ENCODE peak calls at places on chromosomes 3 and 15, in nine cellular contexts. Y is dorsolateral prefrontal cortex, W is ovary, M is Calu3, I is AG04449, E is neural crest cell, P is lower lobe of right lung, R is GM13977, A is H1. K is an unnamed sample.

GRCh38 chr3:10155123-10155472 is 9.6 kb upstream of the IRAK2 start:
- DNase-seq in R (no peak), A (no peak), I (no peak), Y (no peak), M (no peak), W (no peak), E (no peak), P (no peak), K (no peak)

GRCh38 chr3:4865714-4866113 is 113.5 kb upstream of the BHLHE40 start:
- DNase-seq in W (no peak), A (no peak), E (no peak), I (no peak), P (no peak), R (no peak), Y (no peak), M (no peak), K (no peak)

GRCh38 chr3:119294402-119294888 is 262 bp downstream of the ARHGAP31 start:
- DNase-seq in M (peak; percentile 32), Y (no peak), A (peak; percentile 74), P (peak; percentile 86), E (peak; percentile 32), W (peak; percentile 64), I (no peak), R (peak; percentile 83), K (no peak)

GRCh38 chr15:38868326-38869114 is 303.9 kb upstream of the RASGRP1 start:
- DNase-seq in E (no peak), R (no peak), P (no peak), Y (no peak), W (no peak), M (peak; percentile 46), I (peak; percentile 74), A (no peak), K (no peak)

GRCh38 chr15:77347197-77347596 is 72.7 kb downstream of the PEAK1 start:
- DNase-seq in R (no peak), P (no peak), A (no peak), E (no peak), I (no peak), M (no peak), Y (no peak), W (no peak), K (no peak)

GRCh38 chr3:183487046-183487445 is 58.6 kb upstream of the MCF2L2 start:
- DNase-seq in A (peak; percentile 35), I (no peak), Y (no peak), W (no peak), E (no peak), R (no peak), M (no peak), P (no peak), K (no peak)

GRCh38 chr15:100201376-100202280 is 140.1 kb downstream of the ADAMTS17 start:
- DNase-seq in R (no peak), M (no peak), Y (no peak), W (peak; percentile 38), A (peak; percentile 37), I (no peak), E (no peak), P (no peak), K (peak; percentile 36)

GRCh38 chr3:149494022-149494758 is 19.7 kb downstream of the TM4SF4 start:
- DNase-seq in R (peak; percentile 44), W (peak; percentile 71), E (peak; percentile 80), I (no peak), Y (peak; percentile 62), M (peak; percentile 85), A (peak; percentile 88), P (peak; percentile 60), K (peak; percentile 40)

GRCh38 chr3:117454236-117454635 is 744.7 kb downstream of the TUSC7 start:
- DNase-seq in A (no peak), W (no peak), M (no peak), Y (no peak), E (no peak), R (no peak), P (no peak), I (no peak), K (no peak)

GRCh38 chr15:46900992-46901391 is 816.3 kb upstream of the SEMA6D start:
- DNase-seq in R (no peak), E (no peak), W (no peak), I (no peak), A (no peak), Y (no peak), P (no peak), M (no peak), K (no peak)

GRCh38 chr3:175585898-175586297 is 726.8 kb downstream of the NAALADL2 start:
- DNase-seq in R (no peak), I (no peak), M (no peak), P (no peak), A (no peak), W (no peak), E (no peak), Y (no peak), K (no peak)

GRCh38 chr3:183826448-183826847 is 1.1 kb upstream of the MAP6D1 start:
- DNase-seq in A (no peak), W (no peak), I (no peak), P (no peak), M (no peak), Y (no peak), R (no peak), E (no peak), K (no peak)

GRCh38 chr3:185825379-185825638 is 467 bp upstream of the IGF2BP2 start:
- DNase-seq in E (no peak), Y (no peak), P (no peak), R (no peak), A (no peak), I (no peak), W (no peak), M (no peak), K (no peak)

GRCh38 chr15:31537770-31538592 is 211.3 kb downstream of the KLF13 start:
- DNase-seq in W (no peak), R (no peak), E (no peak), A (peak; percentile 45), I (no peak), P (no peak), M (no peak), Y (no peak), K (no peak)

GRCh38 chr3:140216249-140216648 is 281.3 kb downstream of the CLSTN2 start:
- DNase-seq in E (no peak), R (peak; percentile 43), Y (no peak), P (no peak), A (no peak), M (peak; percentile 13), W (no peak), I (no peak), K (no peak)

GRCh38 chr15:40190591-40190990 is 29.7 kb downstream of the BUB1B start:
- DNase-seq in E (no peak), M (no peak), Y (no peak), R (no peak), W (no peak), P (no peak), A (no peak), I (no peak), K (no peak)

GRCh38 chr3:49867871-49868321 is 1.8 kb downstream of the CAMKV start:
- DNase-seq in Y (no peak), I (no peak), W (no peak), A (peak; percentile 86), M (no peak), R (no peak), P (no peak), E (peak; percentile 57), K (peak; percentile 62)

GRCh38 chr3:119340014-119340413 is 45.8 kb downstream of the ARHGAP31 start:
- DNase-seq in E (no peak), M (no peak), P (no peak), W (no peak), Y (no peak), R (no peak), A (no peak), I (no peak), K (no peak)

GRCh38 chr3:122691195-122691594 is 10.6 kb downstream of the PARP14 start:
- DNase-seq in A (no peak), I (no peak), M (no peak), Y (no peak), W (no peak), E (no peak), P (no peak), R (peak; percentile 21), K (no peak)
- TF ChIP-seq CTCF in A (no peak), I (no peak), M (no peak), Y (no peak), W (no peak), E (no peak), P (no peak), R (no peak), K (no peak)

DNA sequence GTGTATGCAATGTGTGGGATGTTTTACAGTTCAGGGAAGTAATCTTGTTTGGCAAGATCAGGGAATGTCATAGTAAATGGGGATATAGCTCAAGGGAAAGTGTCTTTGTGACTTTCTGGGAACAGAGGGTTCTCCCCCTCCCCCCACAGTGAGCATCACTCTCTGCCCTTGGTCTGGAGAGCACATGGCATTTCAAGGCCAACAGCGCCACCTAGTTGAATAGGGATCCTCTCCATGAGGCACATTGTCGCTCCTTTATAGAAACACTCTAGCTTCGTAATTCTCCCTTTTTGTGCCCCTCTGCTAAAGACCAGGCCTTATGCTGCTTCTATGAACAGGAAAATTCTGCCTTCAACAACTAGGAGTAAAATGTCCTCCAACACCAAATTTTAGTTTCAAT is 37.1 kb upstream of the ARNT2 start:
- DNase-seq in R (no peak), M (peak; percentile 11), Y (no peak), A (peak; percentile 69), I (no peak), P (no peak), W (no peak), E (peak; percentile 12), K (no peak)
- TF ChIP-seq CTCF in R (peak; percentile 7), M (peak; percentile 28), Y (no peak), A (peak; percentile 66), I (no peak), P (no peak), W (no peak), E (peak; percentile 24), K (no peak)

DNA sequence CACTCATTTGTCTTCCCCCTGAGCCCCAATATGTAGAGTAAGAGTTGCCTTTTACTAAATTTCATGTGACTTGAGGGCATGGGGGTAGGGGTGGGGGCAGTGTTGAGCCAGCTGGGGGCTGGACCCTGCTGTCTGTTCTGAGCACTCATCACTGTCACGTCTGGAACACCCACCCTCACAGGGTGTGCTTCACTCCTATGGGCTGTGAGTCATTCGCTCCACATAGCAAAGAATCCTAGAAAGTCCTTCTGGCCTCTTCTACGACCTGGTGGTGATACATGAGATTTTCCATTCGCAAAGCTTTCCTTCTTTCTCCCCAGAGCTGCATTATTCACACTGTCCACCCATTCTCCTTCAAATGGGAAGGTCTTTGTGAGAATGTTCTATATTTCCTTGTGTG is 43.6 kb upstream of the MGLL start:
- DNase-seq in W (no peak), R (no peak), M (no peak), I (no peak), P (no peak), A (no peak), E (no peak), Y (no peak), K (no peak)
- TF ChIP-seq CTCF in W (no peak), R (no peak), M (no peak), I (no peak), P (no peak), A (no peak), E (no peak), Y (no peak), K (no peak)

DNA sequence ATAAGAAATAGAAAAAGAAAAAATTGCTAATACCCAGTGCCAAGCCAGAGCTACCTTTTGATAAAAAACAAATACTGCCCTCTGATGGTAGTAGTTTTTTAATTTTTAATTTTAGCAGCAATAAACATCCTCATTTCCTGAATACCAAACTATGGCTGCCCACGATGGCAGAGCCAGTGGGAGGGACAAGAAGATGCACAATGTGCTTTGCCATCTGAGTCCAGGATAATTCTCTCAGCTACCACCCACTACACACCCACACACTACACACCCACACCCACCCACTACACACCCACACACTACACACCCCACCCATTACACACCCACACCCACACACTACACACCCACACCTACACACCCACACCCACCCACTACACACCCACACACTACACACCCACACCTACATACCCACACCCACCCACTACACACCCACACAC is 17.8 kb downstream of the CEP19 start:
- DNase-seq in M (no peak), I (no peak), A (no peak), E (no peak), W (no peak), R (peak; percentile 52), P (no peak), Y (no peak), K (no peak)
- TF ChIP-seq CTCF in M (no peak), I (no peak), A (no peak), E (no peak), W (no peak), R (no peak), P (no peak), Y (no peak), K (no peak)

K was measured in mesothelial cell of epicardium.